ENCODE peak calls at places on chromosomes 5 and 9, in seven cellular contexts. B is H1, G is H9, V is mesendoderm, X is neuronal stem cell, H is IMR-90, N is mesenchymal stem cell. R is an unnamed sample.

GRCh38 chr9:98240475-98240874 is 15.0 kb downstream of the TBC1D2 start:
- DNase-seq in X (no peak), N (no peak), B (no peak), G (no peak), H (no peak), V (no peak), R (no peak)

GRCh38 chr5:73994963-73995362 is 369.0 kb downstream of the ARHGEF28 start:
- DNase-seq in G (no peak), N (no peak), X (no peak), V (peak; percentile 42), H (no peak), B (no peak), R (peak; percentile 80)

GRCh38 chr5:14440598-14441401 is 140.8 kb upstream of the OTULINL start:
- DNase-seq in X (peak; percentile 58), V (no peak), H (peak; percentile 97), B (no peak), N (peak; percentile 84), G (no peak), R (no peak)

GRCh38 chr5:133225671-133226152 is 173.9 kb downstream of the HSPA4 start:
- DNase-seq in V (no peak), B (no peak), N (peak; percentile 50), H (peak; percentile 70), G (no peak), X (no peak), R (no peak)

GRCh38 chr5:76974768-76975167 is 21.9 kb downstream of the CRHBP start:
- DNase-seq in N (no peak), G (no peak), H (no peak), X (no peak), V (no peak), B (no peak), R (no peak)

GRCh38 chr9:112072721-112073553 is 102.2 kb downstream of the SUSD1 start:
- DNase-seq in B (no peak), X (no peak), G (no peak), N (peak; percentile 99), V (peak; percentile 53), H (peak; percentile 98), R (peak; percentile 46)

GRCh38 chr9:4297795-4298254 is 2.0 kb downstream of the GLIS3 start:
- DNase-seq in V (peak; percentile 88), N (peak; percentile 84), X (peak; percentile 80), H (peak; percentile 65), G (peak; percentile 72), B (no peak), R (peak; percentile 55)

GRCh38 chr9:109652971-109653370 is 127.0 kb upstream of the PALM2AKAP2 start:
- DNase-seq in G (no peak), B (no peak), V (peak; percentile 52), X (no peak), N (peak; percentile 27), H (peak; percentile 16), R (no peak)

GRCh38 chr9:98943682-98944129 is at the start of gene COL15A1:
- DNase-seq in G (peak; percentile 55), X (peak; percentile 64), H (no peak), N (peak; percentile 31), B (no peak), V (peak; percentile 39), R (no peak)

GRCh38 chr9:137406876-137407589 is 15.9 kb downstream of the EXD3 start:
- DNase-seq in N (peak; percentile 74), B (peak; percentile 92), H (peak; percentile 44), X (peak; percentile 77), G (peak; percentile 80), V (peak; percentile 76), R (peak; percentile 44)

GRCh38 chr5:24623018-24623417 is 21.8 kb downstream of the CDH10 start:
- DNase-seq in G (no peak), H (no peak), V (no peak), X (no peak), N (no peak), B (no peak), R (no peak)

GRCh38 chr9:88947581-88948573 is 43.4 kb upstream of the S1PR3 start:
- DNase-seq in H (peak; percentile 86), B (peak; percentile 14), N (peak; percentile 64), V (no peak), G (no peak), X (no peak), R (no peak)

GRCh38 chr5:97043511-97043910 is 98.9 kb downstream of the LIX1 start:
- DNase-seq in V (peak; percentile 21), H (no peak), N (no peak), B (no peak), G (no peak), X (no peak), R (no peak)

GRCh38 chr5:44365351-44365750 is 23.9 kb downstream of the FGF10 start:
- DNase-seq in V (no peak), X (no peak), N (peak; percentile 32), B (no peak), H (peak; percentile 46), G (no peak), R (no peak)

GRCh38 chr9:69326261-69326660 is 1.2 kb downstream of the ENTREP1 start:
- DNase-seq in G (no peak), V (peak; percentile 31), B (no peak), H (no peak), N (no peak), X (no peak), R (no peak)

GRCh38 chr5:122089614-122090013 is 11.6 kb upstream of the LOX start:
- DNase-seq in B (no peak), V (no peak), N (peak; percentile 86), G (no peak), X (no peak), H (peak; percentile 94), R (no peak)

DNA sequence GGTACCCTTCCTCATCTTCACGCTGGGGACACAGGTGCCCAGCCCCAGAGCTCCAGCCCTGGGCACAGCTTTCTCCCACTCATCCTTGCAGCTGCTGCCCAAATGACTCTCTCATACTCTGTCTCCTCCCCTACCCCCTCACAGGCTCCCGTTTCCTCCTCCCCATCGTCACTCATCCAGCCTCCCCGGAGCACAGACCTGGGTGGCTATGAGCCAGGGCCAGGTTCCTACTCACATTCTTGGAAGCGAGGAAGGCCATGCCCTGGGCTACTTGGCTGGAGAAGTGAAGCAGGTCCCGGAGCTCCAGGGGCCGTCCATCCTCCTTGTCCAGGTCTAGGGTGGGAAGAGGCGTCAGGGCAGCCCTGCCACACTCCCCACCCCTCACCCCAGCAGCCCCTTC is 29.3 kb downstream of the CSF1R start:
- DNase-seq in H (no peak), B (no peak), X (no peak), V (no peak), G (no peak), N (no peak), R (no peak)
- H3K4ac ChIP-seq in H (no peak overlapping the region), B (no peak overlapping the region), X (no peak overlapping the region), V (no peak overlapping the region), G (no peak overlapping the region), N (no peak overlapping the region), R (no peak overlapping the region)

DNA sequence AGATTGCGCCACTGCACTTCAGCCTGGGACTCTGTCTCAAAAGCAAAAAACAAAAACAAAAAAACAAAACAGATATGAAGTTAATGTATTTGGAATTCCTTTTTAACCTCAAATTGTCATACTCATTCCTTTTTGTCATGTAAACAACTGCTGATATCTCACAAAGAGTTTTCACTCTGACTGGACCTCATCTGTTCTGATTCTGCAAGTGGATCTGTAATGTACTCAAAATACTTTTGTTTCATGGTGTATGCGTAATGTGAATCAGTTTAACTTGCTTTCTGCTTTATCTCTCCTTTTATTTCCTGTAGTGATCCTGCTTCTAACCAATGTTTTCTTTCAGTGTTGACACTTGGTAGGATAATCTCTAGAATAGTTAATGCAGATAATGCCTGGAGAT is 106.7 kb downstream of the FOCAD start:
- DNase-seq in G (no peak), V (peak; percentile 6), H (no peak), X (no peak), B (no peak), N (peak; percentile 16), R (no peak)
- H3K18ac ChIP-seq in G (no peak overlapping the region), V (no peak overlapping the region), H (no peak overlapping the region), X (no peak overlapping the region), B (no peak overlapping the region), N (no peak overlapping the region), R (no peak overlapping the region)

GRCh38 chr9:134064711-134065110 is 3.1 kb downstream of the BRD3 start:
- DNase-seq in H (no peak), G (peak; percentile 36), V (no peak), X (no peak), N (no peak), B (no peak), R (no peak)
- H3K4me1 ChIP-seq in H (peaks cover 9% of the 10 kb centered on the region), G (no peaks in the 10 kb centered on the region), V (peaks cover 5% of the 10 kb centered on the region), X (peaks cover 21% of the 10 kb centered on the region), N (peaks cover 48% of the 10 kb centered on the region), B (no peaks in the 10 kb centered on the region), R (peaks cover 14% of the 10 kb centered on the region)

GRCh38 chr9:16585571-16585970 is 284.9 kb downstream of the BNC2 start:
- DNase-seq in B (no peak), X (no peak), V (no peak), G (no peak), N (no peak), H (no peak), R (no peak)
- H3K4ac ChIP-seq in B (no peak overlapping the region), X (no peak overlapping the region), V (no peak overlapping the region), G (no peak overlapping the region), N (no peak overlapping the region), H (no peak overlapping the region), R (no peak overlapping the region)

DNA sequence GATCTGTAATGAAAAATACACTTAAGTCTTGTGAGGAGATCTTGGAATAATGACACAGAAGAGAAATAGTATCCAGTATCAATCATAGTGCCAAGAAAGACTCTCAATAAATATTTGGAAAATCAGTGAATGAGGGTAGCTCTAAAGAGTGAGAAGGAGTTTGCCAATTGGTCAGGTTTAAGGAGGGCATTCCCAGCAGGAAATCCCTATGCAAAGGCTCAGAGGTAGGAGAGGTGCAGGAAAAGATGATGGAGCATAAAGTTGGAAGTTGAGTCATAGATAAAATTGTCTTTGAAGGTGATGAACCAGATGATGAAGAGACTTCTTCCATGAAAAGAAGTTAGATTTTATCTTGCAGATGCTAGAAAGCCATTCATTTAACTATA is 27.8 kb downstream of the TNPO1 start:
- DNase-seq in X (no peak), V (no peak), N (no peak), B (no peak), H (no peak), G (no peak), R (no peak)
- H3K18ac ChIP-seq in X (no peak overlapping the region), V (no peak overlapping the region), N (no peak overlapping the region), B (no peak overlapping the region), H (no peak overlapping the region), G (no peak overlapping the region), R (no peak overlapping the region)

DNA sequence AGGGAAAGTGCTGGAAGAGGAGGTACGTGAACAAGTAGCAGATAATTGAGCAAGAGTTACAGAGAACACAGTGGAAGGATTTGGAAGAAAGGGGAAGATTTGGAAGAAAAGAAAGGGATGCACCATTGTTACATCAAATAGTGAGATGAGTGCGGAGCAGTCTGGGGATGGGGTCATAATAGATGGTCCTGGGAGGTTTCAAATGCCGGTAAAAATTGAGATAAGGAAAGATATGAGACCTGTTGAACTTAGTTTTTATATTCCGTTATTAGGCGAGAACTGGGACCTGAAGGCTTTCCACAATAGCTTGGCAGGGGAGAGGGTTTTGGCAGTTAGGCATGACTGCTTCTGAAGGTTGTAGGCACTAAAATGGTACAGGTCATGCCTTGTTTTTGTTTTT is 20.9 kb downstream of the ATP6V0E1 start:
- DNase-seq in H (no peak), N (no peak), G (no peak), X (no peak), V (no peak), B (no peak), R (no peak)
- H3K4me1 ChIP-seq in H (peaks cover 14% of the 10 kb centered on the region), N (no peaks in the 10 kb centered on the region), G (no peaks in the 10 kb centered on the region), X (peaks cover 7% of the 10 kb centered on the region), V (peaks cover 2% of the 10 kb centered on the region), B (no peaks in the 10 kb centered on the region), R (no peaks in the 10 kb centered on the region)

DNA sequence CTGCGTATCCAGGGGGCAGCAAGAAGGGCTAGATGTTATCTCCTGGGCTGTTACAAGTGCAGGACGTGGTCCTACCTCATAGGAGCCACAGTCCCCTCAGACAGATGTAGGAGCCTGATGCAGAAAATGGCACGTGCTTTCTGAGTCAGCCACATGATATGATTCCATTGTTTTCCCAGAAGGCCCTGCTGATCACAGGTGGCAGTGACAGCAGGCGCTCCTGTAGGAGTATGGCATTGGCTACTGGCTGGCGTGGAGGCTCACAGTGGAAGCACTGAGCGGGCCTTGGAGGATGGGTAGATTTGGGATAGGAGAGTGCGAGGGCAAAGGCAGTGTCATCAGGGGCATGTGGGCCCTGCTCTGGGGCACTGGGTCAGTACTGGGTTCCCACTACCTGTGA is 21.9 kb downstream of the USP20 start:
- DNase-seq in X (no peak), G (no peak), N (no peak), V (no peak), H (no peak), B (no peak), R (no peak)
- H3K4ac ChIP-seq in X (no peak overlapping the region), G (no peak overlapping the region), N (no peak overlapping the region), V (no peak overlapping the region), H (no peak overlapping the region), B (no peak overlapping the region), R (no peak overlapping the region)

R was measured in trophoblast cell.